ENCODE peak calls at places on chromosomes 13 and 19, in nine cellular contexts. K is HT1080, Y is Calu3, L is WTC11, Q is activated T-cell treated with anti-CD3 and anti-CD28 coated beads for 4 hours, W is NCI-H2171 treated with DMSO at 0.1 percent for 48 hours, F is NT2/D1, G is non-pigmented ciliary epithelial cell, O is fibroblast of pulmonary artery. T is an unnamed sample.

GRCh38 chr19:2787115-2787514 is 1.8 kb downstream of the THOP1 start:
- DNase-seq in G (no peak), Q (no peak), K (no peak), O (no peak), L (no peak), W (no peak), F (no peak), Y (no peak), T (no peak)

GRCh38 chr13:100290165-100290801 is 201.4 kb downstream of the PCCA start:
- DNase-seq in Y (no peak), K (no peak), G (no peak), W (no peak), L (no peak), O (no peak), Q (no peak), F (no peak), T (no peak)

GRCh38 chr13:71577127-71577526 is 289.9 kb downstream of the DACH1 start:
- DNase-seq in F (no peak), L (no peak), Y (no peak), O (peak; percentile 10), W (no peak), G (peak; percentile 34), K (peak; percentile 83), Q (no peak), T (no peak)

GRCh38 chr13:55653497-55653896 is 1487.2 kb upstream of the PRR20A start:
- DNase-seq in Y (no peak), G (no peak), O (no peak), K (no peak), L (no peak), Q (no peak), W (no peak), F (no peak), T (no peak)

GRCh38 chr19:39401549-39402416 is 4.9 kb upstream of the ZFP36 start:
- DNase-seq in K (peak; percentile 61), Q (peak; percentile 56), Y (peak; percentile 56), W (peak; percentile 59), G (no peak), L (no peak), O (peak; percentile 70), F (no peak), T (peak; percentile 76)

GRCh38 chr13:30569901-30570576 is 47.7 kb upstream of the USPL1 start:
- DNase-seq in F (peak; percentile 60), L (no peak), K (peak; percentile 95), O (peak; percentile 92), Y (no peak), G (peak; percentile 96), W (no peak), Q (no peak), T (peak; percentile 23)

GRCh38 chr13:36450534-36450933 is 18.2 kb downstream of the CCNA1 start:
- DNase-seq in Y (no peak), Q (no peak), F (no peak), W (no peak), L (no peak), O (no peak), G (no peak), K (no peak), T (no peak)

GRCh38 chr19:1780272-1780957 is 27.1 kb downstream of the ONECUT3 start:
- DNase-seq in G (no peak), Q (no peak), F (no peak), L (no peak), O (no peak), Y (peak; percentile 53), W (no peak), K (peak; percentile 32), T (no peak)

GRCh38 chr13:77230560-77230959 is 96.3 kb downstream of the MYCBP2 start:
- DNase-seq in Y (no peak), K (no peak), L (no peak), Q (peak; percentile 2), F (no peak), W (no peak), G (no peak), O (no peak), T (no peak)

T was measured in heart left ventricle.